ENCODE peak calls at places on chromosome 21, in seven cellular contexts. One of them, this sample, is unnamed.

GRCh38 chr21:41612674-41613250 is 104.8 kb upstream of the TMPRSS2 start:
- DNase-seq in mesothelial cell of epicardium: peak
- DNase-seq in transverse colon: peak
- DNase-seq in fibroblast of the aortic adventitia: peak
- DNase-seq in cardiac muscle cell: peak
- DNase-seq in MM.1S: no peak
- DNase-seq in AG10803: peak
- DNase-seq in this sample: peak

GRCh38 chr21:17989780-17990179 is 170.6 kb upstream of the C21orf91 start:
- DNase-seq in AG10803: no peak
- DNase-seq in fibroblast of the aortic adventitia: no peak
- DNase-seq in cardiac muscle cell: no peak
- DNase-seq in mesothelial cell of epicardium: no peak
- DNase-seq in MM.1S: no peak
- DNase-seq in transverse colon: no peak
- DNase-seq in this sample: no peak

GRCh38 chr21:38244885-38245869 is 11.6 kb upstream of the KCNJ15 start:
- DNase-seq in mesothelial cell of epicardium: no peak
- DNase-seq in MM.1S: peak
- DNase-seq in fibroblast of the aortic adventitia: peak
- DNase-seq in transverse colon: no peak
- DNase-seq in AG10803: peak
- DNase-seq in cardiac muscle cell: no peak
- DNase-seq in this sample: peak

GRCh38 chr21:42411197-42411869 is 7.6 kb downstream of the UBASH3A start:
- DNase-seq in mesothelial cell of epicardium: no peak
- DNase-seq in fibroblast of the aortic adventitia: no peak
- DNase-seq in AG10803: no peak
- DNase-seq in transverse colon: no peak
- DNase-seq in MM.1S: no peak
- DNase-seq in cardiac muscle cell: no peak
- DNase-seq in this sample: no peak

GRCh38 chr21:44729336-44730027 is 18.1 kb upstream of the TSPEAR start:
- DNase-seq in mesothelial cell of epicardium: no peak
- DNase-seq in MM.1S: no peak
- DNase-seq in cardiac muscle cell: no peak
- DNase-seq in transverse colon: no peak
- DNase-seq in AG10803: no peak
- DNase-seq in fibroblast of the aortic adventitia: no peak
- DNase-seq in this sample: no peak

GRCh38 chr21:36926989-36927695 is 39.3 kb downstream of the HLCS start:
- DNase-seq in fibroblast of the aortic adventitia: no peak
- DNase-seq in cardiac muscle cell: no peak
- DNase-seq in MM.1S: no peak
- DNase-seq in mesothelial cell of epicardium: no peak
- DNase-seq in transverse colon: no peak
- DNase-seq in AG10803: no peak
- DNase-seq in this sample: peak

GRCh38 chr21:33384851-33385331 is 18.3 kb upstream of the IFNGR2 start:
- DNase-seq in transverse colon: no peak
- DNase-seq in fibroblast of the aortic adventitia: no peak
- DNase-seq in MM.1S: no peak
- DNase-seq in cardiac muscle cell: no peak
- DNase-seq in mesothelial cell of epicardium: no peak
- DNase-seq in AG10803: no peak
- DNase-seq in this sample: peak

GRCh38 chr21:42913461-42913860 is 12.0 kb downstream of the ERVH48-1 start:
- DNase-seq in MM.1S: no peak
- DNase-seq in cardiac muscle cell: no peak
- DNase-seq in mesothelial cell of epicardium: no peak
- DNase-seq in transverse colon: no peak
- DNase-seq in fibroblast of the aortic adventitia: no peak
- DNase-seq in AG10803: peak
- DNase-seq in this sample: peak

GRCh38 chr21:46063734-46064680 is 33.9 kb upstream of the COL6A2 start:
- DNase-seq in AG10803: no peak
- DNase-seq in MM.1S: no peak
- DNase-seq in cardiac muscle cell: no peak
- DNase-seq in fibroblast of the aortic adventitia: no peak
- DNase-seq in transverse colon: no peak
- DNase-seq in mesothelial cell of epicardium: no peak
- DNase-seq in this sample: no peak

GRCh38 chr21:43766734-43767497 is 9.2 kb downstream of the CSTB start:
- DNase-seq in cardiac muscle cell: no peak
- DNase-seq in MM.1S: no peak
- DNase-seq in transverse colon: peak
- DNase-seq in AG10803: no peak
- DNase-seq in fibroblast of the aortic adventitia: no peak
- DNase-seq in mesothelial cell of epicardium: no peak
- DNase-seq in this sample: peak

GRCh38 chr21:42939581-42940413 is 14.4 kb upstream of the ERVH48-1 start:
- DNase-seq in fibroblast of the aortic adventitia: peak
- DNase-seq in AG10803: peak
- DNase-seq in cardiac muscle cell: no peak
- DNase-seq in MM.1S: no peak
- DNase-seq in mesothelial cell of epicardium: no peak
- DNase-seq in transverse colon: peak
- DNase-seq in this sample: peak

GRCh38 chr21:27649323-27649722 is 682.4 kb upstream of the ADAMTS5 start:
- DNase-seq in mesothelial cell of epicardium: no peak
- DNase-seq in transverse colon: no peak
- DNase-seq in AG10803: peak
- DNase-seq in MM.1S: no peak
- DNase-seq in fibroblast of the aortic adventitia: peak
- DNase-seq in cardiac muscle cell: no peak
- DNase-seq in this sample: peak

GRCh38 chr21:32499249-32500055 is 85.9 kb downstream of the TCP10L start:
- DNase-seq in cardiac muscle cell: peak
- DNase-seq in mesothelial cell of epicardium: no peak
- DNase-seq in transverse colon: no peak
- DNase-seq in MM.1S: no peak
- DNase-seq in AG10803: peak
- DNase-seq in fibroblast of the aortic adventitia: peak
- DNase-seq in this sample: peak

GRCh38 chr21:8993943-8994639 is 1527.3 kb upstream of the TPTE start:
- DNase-seq in AG10803: no peak
- DNase-seq in fibroblast of the aortic adventitia: no peak
- DNase-seq in mesothelial cell of epicardium: no peak
- DNase-seq in MM.1S: no peak
- DNase-seq in transverse colon: no peak
- DNase-seq in cardiac muscle cell: no peak
- DNase-seq in this sample: peak

GRCh38 chr21:42000908-42001307 is 9.3 kb downstream of the ZBTB21 start:
- DNase-seq in cardiac muscle cell: no peak
- DNase-seq in MM.1S: no peak
- DNase-seq in transverse colon: no peak
- DNase-seq in fibroblast of the aortic adventitia: no peak
- DNase-seq in AG10803: no peak
- DNase-seq in mesothelial cell of epicardium: no peak
- DNase-seq in this sample: no peak

GRCh38 chr21:18384771-18385170 is 18.8 kb downstream of the TMPRSS15 start:
- DNase-seq in fibroblast of the aortic adventitia: peak
- DNase-seq in cardiac muscle cell: peak
- DNase-seq in mesothelial cell of epicardium: no peak
- DNase-seq in MM.1S: peak
- DNase-seq in AG10803: no peak
- DNase-seq in transverse colon: no peak
- DNase-seq in this sample: no peak

GRCh38 chr21:43306391-43306790 is 120.5 kb downstream of the SIK1 start:
- DNase-seq in AG10803: no peak
- DNase-seq in MM.1S: no peak
- DNase-seq in mesothelial cell of epicardium: no peak
- DNase-seq in cardiac muscle cell: no peak
- DNase-seq in fibroblast of the aortic adventitia: no peak
- DNase-seq in transverse colon: no peak
- DNase-seq in this sample: no peak

GRCh38 chr21:28068455-28069358 is 924.0 kb downstream of the LTN1 start:
- DNase-seq in MM.1S: no peak
- DNase-seq in fibroblast of the aortic adventitia: peak
- DNase-seq in transverse colon: no peak
- DNase-seq in mesothelial cell of epicardium: no peak
- DNase-seq in cardiac muscle cell: peak
- DNase-seq in AG10803: no peak
- DNase-seq in this sample: peak

GRCh38 chr21:44969965-44970755 is 30.3 kb downstream of the SLX9 start:
- DNase-seq in AG10803: peak
- DNase-seq in mesothelial cell of epicardium: no peak
- DNase-seq in transverse colon: no peak
- DNase-seq in fibroblast of the aortic adventitia: no peak
- DNase-seq in cardiac muscle cell: no peak
- DNase-seq in MM.1S: no peak
- DNase-seq in this sample: peak

GRCh38 chr21:44736291-44737004 is 25.1 kb upstream of the TSPEAR start:
- DNase-seq in AG10803: no peak
- DNase-seq in transverse colon: peak
- DNase-seq in mesothelial cell of epicardium: no peak
- DNase-seq in MM.1S: no peak
- DNase-seq in cardiac muscle cell: no peak
- DNase-seq in fibroblast of the aortic adventitia: no peak
- DNase-seq in this sample: no peak

GRCh38 chr21:30243691-30244090 is 27.8 kb upstream of the CLDN8 start:
- DNase-seq in MM.1S: no peak
- DNase-seq in fibroblast of the aortic adventitia: no peak
- DNase-seq in mesothelial cell of epicardium: no peak
- DNase-seq in AG10803: no peak
- DNase-seq in transverse colon: no peak
- DNase-seq in cardiac muscle cell: no peak
- DNase-seq in this sample: no peak

GRCh38 chr21:23452384-23453083 is 2154.7 kb downstream of the MRPL39 start:
- DNase-seq in mesothelial cell of epicardium: no peak
- DNase-seq in MM.1S: peak
- DNase-seq in transverse colon: no peak
- DNase-seq in fibroblast of the aortic adventitia: no peak
- DNase-seq in AG10803: no peak
- DNase-seq in cardiac muscle cell: peak
- DNase-seq in this sample: no peak

GRCh38 chr21:25871566-25871965 is 136.8 kb downstream of the GABPA start:
- DNase-seq in AG10803: no peak
- DNase-seq in cardiac muscle cell: no peak
- DNase-seq in MM.1S: no peak
- DNase-seq in transverse colon: no peak
- DNase-seq in mesothelial cell of epicardium: no peak
- DNase-seq in fibroblast of the aortic adventitia: no peak
- DNase-seq in this sample: no peak
- TF ChIP-seq CTCF in AG10803: peak
- TF ChIP-seq CTCF in cardiac muscle cell: no peak
- TF ChIP-seq CTCF in MM.1S: peak
- TF ChIP-seq CTCF in transverse colon: no peak
- TF ChIP-seq CTCF in mesothelial cell of epicardium: no peak
- TF ChIP-seq CTCF in fibroblast of the aortic adventitia: peak
- TF ChIP-seq CTCF in this sample: peak

DNA sequence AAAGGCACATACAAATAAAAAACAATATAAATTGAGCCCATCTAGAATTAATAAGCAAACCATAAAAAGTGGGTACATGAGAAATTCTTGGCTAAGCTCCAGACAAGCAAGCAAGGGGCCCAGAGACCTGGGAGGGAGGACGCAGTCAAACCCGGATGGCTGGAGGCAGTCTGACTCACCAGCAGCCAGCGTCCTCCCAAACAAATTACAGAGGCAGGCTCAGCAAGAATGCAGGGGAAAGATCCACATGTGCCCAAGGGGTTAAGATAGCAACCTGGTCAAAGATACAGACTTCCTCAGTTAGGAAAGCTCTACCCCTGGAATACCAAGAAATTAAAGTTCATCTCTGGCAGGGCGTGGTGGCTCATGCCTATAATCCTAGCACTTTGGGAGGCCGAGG is 7.4 kb upstream of the TIAM1 start:
- DNase-seq in AG10803: no peak
- DNase-seq in MM.1S: no peak
- DNase-seq in fibroblast of the aortic adventitia: peak
- DNase-seq in mesothelial cell of epicardium: no peak
- DNase-seq in cardiac muscle cell: no peak
- DNase-seq in transverse colon: no peak
- DNase-seq in this sample: no peak
- TF ChIP-seq CTCF in AG10803: no peak
- TF ChIP-seq CTCF in MM.1S: no peak
- TF ChIP-seq CTCF in fibroblast of the aortic adventitia: no peak
- TF ChIP-seq CTCF in mesothelial cell of epicardium: no peak
- TF ChIP-seq CTCF in cardiac muscle cell: no peak
- TF ChIP-seq CTCF in transverse colon: no peak
- TF ChIP-seq CTCF in this sample: no peak

DNA sequence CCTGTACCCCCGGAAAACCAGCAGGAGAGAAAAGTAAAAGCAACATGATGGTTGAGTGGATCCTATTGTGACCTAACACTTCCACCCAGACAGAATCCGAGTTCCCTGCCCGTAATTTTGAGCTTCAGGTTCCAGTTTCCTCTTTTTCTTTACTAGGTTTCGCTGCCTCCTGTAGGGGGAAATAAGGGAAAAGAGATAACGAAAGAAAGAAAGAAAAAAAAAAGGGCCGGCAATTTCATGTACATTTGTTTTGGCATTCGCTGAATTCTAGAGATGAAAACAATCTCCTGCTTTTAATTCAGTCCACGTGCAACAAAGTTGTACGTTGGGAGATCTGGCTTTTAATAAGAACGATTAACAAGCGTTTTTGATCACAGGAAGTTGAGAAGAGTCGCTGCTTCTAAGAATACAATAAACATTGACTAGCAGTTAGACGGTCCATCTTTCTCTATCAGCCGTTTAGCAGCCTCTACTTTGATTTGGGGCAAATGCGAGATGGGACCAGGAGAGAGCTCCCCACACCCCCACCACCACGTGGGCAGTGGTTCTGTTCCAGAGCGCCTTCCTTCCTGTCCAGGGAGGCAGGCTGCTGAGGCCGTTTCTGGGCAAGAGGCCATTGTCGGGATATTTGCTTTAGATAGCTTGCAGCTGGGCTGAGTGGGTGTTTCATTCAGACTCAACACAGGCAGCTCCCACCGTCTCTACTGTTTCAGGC is 155.9 kb upstream of the RUNX1 start:
- DNase-seq in fibroblast of the aortic adventitia: peak
- DNase-seq in cardiac muscle cell: no peak
- DNase-seq in mesothelial cell of epicardium: peak
- DNase-seq in MM.1S: no peak
- DNase-seq in AG10803: peak
- DNase-seq in transverse colon: peak
- DNase-seq in this sample: peak
- TF ChIP-seq CTCF in fibroblast of the aortic adventitia: peak
- TF ChIP-seq CTCF in cardiac muscle cell: peak
- TF ChIP-seq CTCF in mesothelial cell of epicardium: no peak
- TF ChIP-seq CTCF in MM.1S: no peak
- TF ChIP-seq CTCF in AG10803: peak
- TF ChIP-seq CTCF in transverse colon: peak
- TF ChIP-seq CTCF in this sample: peak

DNA sequence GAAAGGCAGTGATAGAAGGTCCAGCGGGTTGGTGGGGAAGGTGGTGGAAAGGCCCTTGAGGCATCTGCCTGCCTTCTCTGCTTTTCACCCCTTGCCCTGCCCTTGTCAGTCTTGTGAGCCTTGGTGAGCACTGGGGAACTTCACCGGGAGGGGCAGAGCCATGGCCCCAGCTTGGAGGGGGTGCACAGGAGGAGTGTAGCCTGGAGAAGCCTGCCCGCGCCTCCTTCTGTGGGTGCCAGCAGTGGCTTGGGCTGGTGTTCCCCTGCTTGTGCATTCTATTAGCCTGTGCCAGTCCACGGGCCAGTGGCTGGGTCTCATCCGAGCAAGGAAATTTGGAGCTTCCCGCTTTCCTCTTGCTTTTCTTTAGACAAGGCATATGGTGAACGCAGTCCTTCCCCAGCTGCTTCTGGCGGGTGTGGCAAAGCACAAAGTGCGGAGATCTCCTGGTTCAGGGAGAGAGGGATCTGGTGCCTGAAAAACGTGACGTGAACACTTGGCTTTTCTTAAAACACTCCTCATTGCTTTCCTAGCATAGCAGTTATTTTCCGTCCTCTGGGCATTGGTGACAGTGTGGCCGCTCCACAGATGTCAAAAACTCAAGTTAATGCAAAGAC is 10.6 kb upstream of the B3GALT5 start:
- DNase-seq in transverse colon: no peak
- DNase-seq in cardiac muscle cell: no peak
- DNase-seq in AG10803: no peak
- DNase-seq in MM.1S: no peak
- DNase-seq in fibroblast of the aortic adventitia: no peak
- DNase-seq in mesothelial cell of epicardium: no peak
- DNase-seq in this sample: no peak
- TF ChIP-seq CTCF in transverse colon: no peak
- TF ChIP-seq CTCF in cardiac muscle cell: no peak
- TF ChIP-seq CTCF in AG10803: no peak
- TF ChIP-seq CTCF in MM.1S: no peak
- TF ChIP-seq CTCF in fibroblast of the aortic adventitia: no peak
- TF ChIP-seq CTCF in mesothelial cell of epicardium: no peak
- TF ChIP-seq CTCF in this sample: no peak